ENCODE peak calls at places on chromosomes 12 and 14, in ten cellular contexts. Y is fibroblast of the aortic adventitia, U is pancreas, G is BJ, Z is kidney, X is mammary epithelial cell, L is A549, N is AG09309, R is foreskin fibroblast, T is gastrocnemius medialis. D is an unnamed sample.

GRCh38 chr12:54304187-54304810 is 3.5 kb upstream of the NFE2 start:
- DNase-seq in Y (peak), U (peak), G (no peak), Z (peak), X (peak), L (peak), N (peak), R (no peak), T (peak), D (no peak)

GRCh38 chr12:93882763-93883162 is 205.6 kb downstream of the CRADD start:
- DNase-seq in Y (no peak), U (no peak), G (no peak), Z (no peak), X (no peak), L (no peak), N (no peak), R (no peak), T (no peak), D (no peak)

GRCh38 chr14:77746064-77746463 is 14.9 kb downstream of the SNW1 start:
- DNase-seq in Y (no peak), U (no peak), G (no peak), Z (no peak), X (no peak), L (peak), N (no peak), R (no peak), T (no peak), D (no peak)

GRCh38 chr12:131222271-131223139 is 268.8 kb downstream of the ADGRD1 start:
- DNase-seq in Y (no peak), U (peak), G (no peak), Z (peak), X (no peak), L (no peak), N (no peak), R (no peak), T (no peak), D (no peak)

GRCh38 chr14:37587438-37587837 is 7.6 kb downstream of the FOXA1 start:
- DNase-seq in Y (no peak), U (no peak), G (no peak), Z (no peak), X (no peak), L (no peak), N (no peak), R (no peak), T (no peak), D (no peak)

GRCh38 chr12:68792952-68793351 is 15.0 kb upstream of the MDM2 start:
- DNase-seq in Y (no peak), U (no peak), G (no peak), Z (no peak), X (peak), L (peak), N (no peak), R (no peak), T (no peak), D (no peak)

GRCh38 chr14:60723218-60724079 is 702 bp downstream of the SIX4 start:
- DNase-seq in Y (peak), U (peak), G (no peak), Z (peak), X (peak), L (peak), N (no peak), R (peak), T (peak), D (no peak)

GRCh38 chr12:19065871-19066270 is 63.7 kb upstream of the PLEKHA5 start:
- DNase-seq in Y (no peak), U (no peak), G (no peak), Z (no peak), X (no peak), L (no peak), N (no peak), R (no peak), T (no peak), D (no peak)

GRCh38 chr14:77882631-77883030 is 82.7 kb downstream of the ADCK1 start:
- DNase-seq in Y (peak), U (no peak), G (no peak), Z (peak), X (no peak), L (no peak), N (no peak), R (peak), T (no peak), D (no peak)

GRCh38 chr14:57291692-57292647 is 23.2 kb downstream of the AP5M1 start:
- DNase-seq in Y (no peak), U (no peak), G (no peak), Z (no peak), X (no peak), L (no peak), N (no peak), R (no peak), T (no peak), D (peak)

GRCh38 chr14:59435987-59436386 is 29.2 kb downstream of the GPR135 start:
- DNase-seq in Y (no peak), U (no peak), G (no peak), Z (no peak), X (no peak), L (no peak), N (no peak), R (no peak), T (no peak), D (no peak)

GRCh38 chr14:36773558-36773957 is 111.9 kb downstream of the PAX9 start:
- DNase-seq in Y (no peak), U (no peak), G (no peak), Z (no peak), X (peak), L (peak), N (no peak), R (no peak), T (no peak), D (no peak)

GRCh38 chr12:53345486-53346195 is 9.5 kb upstream of the SP7 start:
- DNase-seq in Y (peak), U (no peak), G (no peak), Z (peak), X (no peak), L (no peak), N (no peak), R (peak), T (no peak), D (no peak)

GRCh38 chr14:24411468-24412454 is 13.0 kb downstream of the NYNRIN start:
- DNase-seq in Y (peak), U (no peak), G (no peak), Z (no peak), X (no peak), L (peak), N (peak), R (no peak), T (no peak), D (no peak)

GRCh38 chr12:30753233-30753632 is 1.5 kb downstream of the CAPRIN2 start:
- DNase-seq in Y (peak), U (no peak), G (no peak), Z (no peak), X (peak), L (peak), N (no peak), R (peak), T (no peak), D (no peak)

GRCh38 chr14:91418387-91419043 is 895 bp upstream of the CCDC88C start:
- DNase-seq in Y (peak), U (peak), G (no peak), Z (peak), X (peak), L (peak), N (no peak), R (peak), T (no peak), D (no peak)

GRCh38 chr12:779745-780734 is 27.7 kb downstream of the WNK1 start:
- DNase-seq in Y (peak), U (no peak), G (peak), Z (no peak), X (peak), L (peak), N (peak), R (peak), T (no peak), D (no peak)

GRCh38 chr14:104688755-104689619 is at the start of gene INF2:
- DNase-seq in Y (peak), U (peak), G (no peak), Z (no peak), X (peak), L (peak), N (no peak), R (peak), T (peak), D (no peak)

GRCh38 chr12:21471294-21471693 is 30.1 kb downstream of the RECQL start:
- DNase-seq in Y (no peak), U (no peak), G (no peak), Z (no peak), X (no peak), L (no peak), N (no peak), R (no peak), T (no peak), D (no peak)

GRCh38 chr12:6549379-6550151 is 6.3 kb downstream of the IFFO1 start:
- DNase-seq in Y (no peak), U (no peak), G (no peak), Z (no peak), X (no peak), L (no peak), N (no peak), R (no peak), T (no peak), D (no peak)
- H3K4me3 ChIP-seq in Y (peak), U (no peak), G (no peak), Z (no peak), X (no peak), L (no peak), N (no peak), R (no peak), T (no peak), D (no peak)

DNA sequence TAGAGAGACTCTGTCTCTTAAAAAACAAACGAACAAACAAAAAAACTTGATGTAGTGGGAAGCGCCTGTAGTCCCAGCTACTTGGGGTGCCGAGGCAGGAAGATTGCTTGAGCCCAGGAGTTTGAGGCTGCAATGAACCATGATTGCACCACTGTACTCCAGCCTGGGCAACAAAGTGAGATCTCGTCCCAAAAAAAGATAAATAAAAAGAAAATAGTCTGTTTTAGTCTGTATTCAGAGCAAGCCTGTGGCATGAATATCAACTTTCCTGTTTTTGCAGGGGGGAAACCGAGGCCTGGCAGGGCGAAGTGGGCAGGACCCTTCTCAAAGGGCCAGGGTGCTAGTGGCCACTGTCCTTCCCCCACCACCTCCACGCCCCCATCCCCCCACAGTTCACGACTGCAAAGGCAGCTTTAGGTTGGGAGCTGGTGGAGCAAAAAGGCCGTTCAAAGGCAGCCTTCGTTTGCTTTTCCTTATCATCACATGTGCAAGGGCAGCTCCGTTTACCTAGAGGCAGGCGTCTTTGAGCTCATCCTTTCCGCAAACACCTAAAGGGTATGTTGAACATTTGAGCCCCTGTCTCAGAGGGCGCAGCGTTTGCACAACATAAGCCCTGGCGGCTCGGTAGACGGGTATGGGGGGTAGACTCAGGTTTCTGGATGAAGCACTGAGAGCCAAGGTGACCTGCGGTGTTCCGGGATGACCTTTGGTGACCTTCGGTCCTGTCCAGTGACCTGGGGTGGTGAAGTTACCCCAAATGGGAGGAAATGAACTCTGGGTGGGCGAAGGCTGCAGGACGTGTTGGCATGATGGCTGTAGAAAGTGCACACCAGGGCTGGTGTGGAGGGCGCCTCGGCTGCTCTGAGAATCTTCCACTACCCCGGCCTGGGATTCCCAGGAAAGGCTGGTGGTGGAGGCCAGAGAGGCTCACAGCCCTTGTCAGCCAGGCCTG is 8.7 kb upstream of the MEG3 start:
- DNase-seq in Y (no peak), U (no peak), G (no peak), Z (peak), X (no peak), L (no peak), N (no peak), R (no peak), T (no peak), D (no peak)
- TF ChIP-seq CTCF in Y (no peak), U (no peak), G (no peak), Z (no peak), X (no peak), L (no peak), N (no peak), R (no peak), T (no peak), D (no peak)

DNA sequence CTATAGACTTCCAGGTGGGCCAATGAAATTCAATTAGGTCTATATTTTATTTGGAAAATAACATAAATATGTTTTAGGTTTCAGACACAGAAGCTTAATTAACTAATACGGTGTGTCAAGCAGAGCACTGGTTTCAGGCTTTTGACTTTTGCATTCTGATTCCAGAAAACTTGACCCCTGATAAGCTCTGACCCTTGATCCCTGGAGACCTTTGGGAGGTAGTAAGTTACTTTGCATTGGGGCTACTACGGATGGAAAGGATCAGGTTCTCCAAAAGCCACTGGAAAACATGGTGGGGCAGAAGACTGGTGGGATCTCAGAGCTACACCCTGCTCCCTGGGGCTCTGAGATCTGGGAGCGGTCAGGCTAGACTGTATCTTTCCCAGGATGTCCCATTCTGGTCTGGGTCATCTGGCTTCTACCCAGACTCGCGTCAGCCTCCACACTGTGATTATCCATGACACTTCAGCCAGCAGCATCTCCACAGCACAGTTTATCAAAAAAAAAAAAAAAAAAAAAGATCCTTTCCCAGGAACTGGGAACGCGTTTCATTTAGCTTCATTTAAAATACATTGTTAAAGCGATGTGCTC is 17.9 kb upstream of the EMP1 start:
- DNase-seq in Y (no peak), U (no peak), G (no peak), Z (no peak), X (no peak), L (no peak), N (no peak), R (no peak), T (no peak), D (no peak)
- H3K4me3 ChIP-seq in Y (no peak), U (no peak), G (no peak), Z (no peak), X (no peak), L (no peak), N (no peak), R (no peak), T (no peak), D (no peak)

GRCh38 chr14:106083082-106083481 is 556.7 kb downstream of the TMEM121 start:
- DNase-seq in Y (no peak), U (no peak), G (no peak), Z (no peak), X (peak), L (no peak), N (no peak), R (no peak), T (no peak), D (no peak)

DNA sequence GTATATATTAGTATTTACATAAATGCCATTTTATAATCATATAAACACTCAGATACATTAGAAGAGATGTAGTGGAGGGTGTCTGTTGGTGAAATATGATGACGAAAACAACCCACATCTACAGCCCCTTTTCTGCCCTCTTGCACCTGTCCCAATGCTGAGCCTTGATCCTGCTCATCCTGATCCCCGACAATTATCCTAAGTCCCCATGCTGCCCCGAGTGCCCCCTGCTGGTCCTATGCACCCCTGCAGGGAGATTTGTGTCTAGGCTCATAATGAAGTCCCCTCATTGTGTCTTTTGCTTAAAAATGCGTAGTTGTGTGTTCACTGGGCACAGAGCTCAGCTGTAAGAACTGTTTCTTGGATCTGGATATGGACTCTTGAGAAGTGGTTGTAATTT is 554.5 kb downstream of the TMEM121 start:
- DNase-seq in Y (no peak), U (no peak), G (no peak), Z (no peak), X (no peak), L (no peak), N (no peak), R (no peak), T (no peak), D (no peak)
- TF ChIP-seq CTCF in Y (no peak), U (no peak), G (no peak), Z (no peak), X (no peak), L (no peak), N (no peak), R (no peak), T (no peak), D (no peak)

GRCh38 chr14:89304972-89305703 is 111.9 kb downstream of the FOXN3 start:
- DNase-seq in Y (peak), U (no peak), G (no peak), Z (no peak), X (no peak), L (no peak), N (no peak), R (peak), T (no peak), D (peak)

GRCh38 chr14:89307409-89307808 is 109.6 kb downstream of the FOXN3 start:
- DNase-seq in Y (no peak), U (no peak), G (no peak), Z (no peak), X (no peak), L (no peak), N (no peak), R (no peak), T (peak), D (no peak)

GRCh38 chr14:89302396-89302950 is 114.6 kb downstream of the FOXN3 start:
- DNase-seq in Y (no peak), U (no peak), G (no peak), Z (no peak), X (no peak), L (no peak), N (no peak), R (no peak), T (no peak), D (no peak)

GRCh38 chr14:89299587-89299986 is 117.4 kb downstream of the FOXN3 start:
- DNase-seq in Y (no peak), U (no peak), G (no peak), Z (no peak), X (no peak), L (no peak), N (no peak), R (no peak), T (no peak), D (no peak)

DNA sequence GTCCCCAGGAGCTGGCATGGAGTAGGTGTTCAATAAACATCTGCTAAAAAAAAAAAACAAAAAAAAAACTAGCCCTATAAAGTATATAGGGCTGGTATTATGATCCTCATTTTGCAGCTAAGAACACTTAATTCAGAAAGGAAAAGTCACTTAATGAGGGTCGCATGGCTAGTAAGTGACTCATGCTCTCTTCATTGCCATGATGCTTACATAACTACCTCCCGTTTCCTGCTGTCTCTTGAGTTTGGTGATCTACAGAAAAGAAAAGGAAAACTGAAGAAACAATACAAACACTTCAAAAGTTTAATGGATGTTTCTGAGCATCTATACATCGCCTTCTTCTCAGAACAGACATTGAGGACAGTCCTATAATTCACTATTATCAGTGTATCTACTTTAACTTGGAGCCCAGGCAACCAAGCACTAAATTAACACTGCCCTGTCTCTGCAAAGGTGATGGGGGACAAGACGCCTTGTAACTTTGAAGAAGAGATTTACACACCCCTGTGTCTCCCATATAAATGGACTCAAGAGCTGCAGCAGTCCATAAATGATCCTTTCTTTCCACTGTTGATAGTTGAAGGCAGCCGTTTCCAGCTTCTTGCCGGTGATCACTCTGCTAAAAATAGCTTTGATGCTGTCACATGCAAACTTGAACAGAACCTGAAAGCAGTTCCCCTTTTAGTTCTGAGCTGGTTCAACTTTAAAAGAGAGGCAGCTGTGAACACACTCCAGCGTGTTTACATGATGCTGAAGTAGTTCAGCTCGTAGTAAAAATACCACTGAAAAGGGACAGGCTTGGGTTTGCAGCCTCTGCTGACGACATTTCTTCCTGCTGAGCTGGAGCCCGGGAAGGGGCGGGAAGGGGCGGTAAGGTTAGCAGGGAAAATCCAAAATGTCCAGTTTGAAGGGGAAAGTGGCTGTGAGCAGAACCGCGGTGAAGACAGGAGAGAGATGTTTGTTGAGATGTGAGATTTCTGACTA is 113.3 kb downstream of the FOXN3 start:
- DNase-seq in Y (peak), U (no peak), G (peak), Z (peak), X (peak), L (no peak), N (peak), R (peak), T (peak), D (peak)
- H3K4me3 ChIP-seq in Y (peak), U (no peak), G (peak), Z (peak), X (no peak), L (no peak), N (peak), R (peak), T (peak), D (peak)

GRCh38 chr12:25675808-25676207 is 122.7 kb upstream of the LMNTD1 start:
- DNase-seq in Y (no peak), U (no peak), G (no peak), Z (no peak), X (no peak), L (no peak), N (no peak), R (no peak), T (no peak), D (no peak)

GRCh38 chr12:25681580-25681979 is 128.5 kb upstream of the LMNTD1 start:
- DNase-seq in Y (no peak), U (no peak), G (no peak), Z (no peak), X (peak), L (no peak), N (no peak), R (no peak), T (no peak), D (no peak)

GRCh38 chr12:25682421-25682820 is 129.3 kb upstream of the LMNTD1 start:
- DNase-seq in Y (peak), U (no peak), G (no peak), Z (no peak), X (no peak), L (no peak), N (no peak), R (no peak), T (no peak), D (no peak)

GRCh38 chr12:25677180-25677937 is 124.3 kb upstream of the LMNTD1 start:
- DNase-seq in Y (no peak), U (no peak), G (no peak), Z (no peak), X (no peak), L (peak), N (no peak), R (no peak), T (no peak), D (no peak)
- TF ChIP-seq CTCF in Y (no peak), U (no peak), G (peak), Z (peak), X (peak), L (peak), N (peak), R (no peak), T (no peak), D (peak)

GRCh38 chr14:103144085-103144484 is 20.8 kb downstream of the TNFAIP2 start:
- DNase-seq in Y (peak), U (no peak), G (peak), Z (peak), X (peak), L (peak), N (peak), R (peak), T (no peak), D (no peak)
- H3K4me3 ChIP-seq in Y (no peak), U (no peak), G (no peak), Z (no peak), X (no peak), L (no peak), N (no peak), R (no peak), T (no peak), D (no peak)

GRCh38 chr12:102811125-102811737 is 105.8 kb downstream of the PAH start:
- DNase-seq in Y (no peak), U (no peak), G (no peak), Z (no peak), X (no peak), L (peak), N (no peak), R (no peak), T (no peak), D (no peak)
- TF ChIP-seq CTCF in Y (no peak), U (no peak), G (peak), Z (peak), X (peak), L (peak), N (no peak), R (peak), T (no peak), D (peak)